ENCODE peak calls at places on chromosomes 2 and 18, in seven cellular contexts. E is astrocyte of the spinal cord; X is upper lobe of right lung; W is cardiac fibroblast; P is CD8-positive, alpha-beta T cell; Y is right lobe of liver; N is mammary epithelial cell. D is an unnamed sample.

GRCh38 chr2:191910518-191910917 is 63.6 kb upstream of the CAVIN2 start:
- DNase-seq in Y (no peak), W (peak), X (no peak), P (no peak), N (peak), E (peak), D (no peak)

GRCh38 chr2:20649586-20650375 is 1.1 kb downstream of the HS1BP3 start:
- DNase-seq in N (peak), X (no peak), E (no peak), P (no peak), W (no peak), Y (no peak), D (no peak)

GRCh38 chr2:46120792-46121565 is 176.2 kb upstream of the EPAS1 start:
- DNase-seq in N (no peak), E (no peak), P (no peak), Y (no peak), W (no peak), X (no peak), D (no peak)

GRCh38 chr2:159272166-159272565 is 14.3 kb downstream of the WDSUB1 start:
- DNase-seq in N (no peak), Y (no peak), E (no peak), P (no peak), W (no peak), X (no peak), D (no peak)

GRCh38 chr18:76450912-76451421 is 44.1 kb downstream of the ZNF516 start:
- DNase-seq in X (peak), Y (no peak), P (no peak), W (peak), E (no peak), N (peak), D (no peak)

GRCh38 chr18:33616556-33616955 is 38.5 kb downstream of the ASXL3 start:
- DNase-seq in W (no peak), X (no peak), P (no peak), Y (no peak), N (no peak), E (no peak), D (no peak)

GRCh38 chr2:98768765-98769476 is 38.0 kb upstream of the MGAT4A start:
- DNase-seq in W (peak), E (peak), Y (no peak), P (no peak), X (no peak), N (peak), D (no peak)

GRCh38 chr18:55186588-55186987 is 227.3 kb upstream of the CCDC68 start:
- DNase-seq in E (no peak), Y (no peak), X (no peak), N (no peak), W (no peak), P (no peak), D (no peak)

GRCh38 chr2:208415897-208416296 is 9.3 kb downstream of the PTH2R start:
- DNase-seq in N (no peak), E (no peak), X (no peak), P (no peak), W (no peak), Y (no peak), D (no peak)

GRCh38 chr2:57291209-57291608 is 755.4 kb upstream of the VRK2 start:
- DNase-seq in Y (no peak), N (no peak), X (no peak), P (no peak), E (no peak), W (no peak), D (no peak)

GRCh38 chr2:128735296-128735960 is 416.8 kb upstream of the HS6ST1 start:
- DNase-seq in P (no peak), X (no peak), Y (no peak), N (no peak), W (no peak), E (no peak), D (no peak)
- H3K4me3 ChIP-seq in P (no peak), X (no peak), Y (no peak), N (no peak), W (no peak), E (no peak), D (no peak)

GRCh38 chr18:59325965-59326364 is 7.5 kb upstream of the CPLX4 start:
- DNase-seq in Y (no peak), W (no peak), P (no peak), N (no peak), X (no peak), E (no peak), D (no peak)
- TF ChIP-seq CTCF in Y (no peak), W (no peak), P (no peak), N (no peak), X (no peak), E (no peak), D (no peak)

DNA sequence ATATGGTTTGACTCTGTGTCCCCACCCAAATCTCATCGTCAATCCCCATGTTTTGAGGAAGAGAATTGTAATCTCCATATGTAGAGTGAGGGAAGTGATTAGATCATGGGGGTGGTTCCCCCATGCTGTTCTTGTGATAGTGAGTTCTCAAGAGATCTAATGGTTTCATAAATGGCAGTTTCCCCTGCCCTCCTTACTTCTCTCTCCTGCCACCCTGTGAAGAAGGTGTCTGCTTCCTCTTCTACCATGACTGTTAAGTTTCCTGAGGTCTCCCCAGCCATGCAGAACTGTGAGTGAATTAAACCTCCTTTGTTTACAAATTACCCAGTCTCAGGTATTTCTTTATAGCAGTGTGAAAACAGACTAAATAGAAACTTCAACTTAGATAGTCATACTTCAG is 69.5 kb downstream of the SESTD1 start:
- DNase-seq in Y (no peak), P (no peak), E (no peak), X (no peak), W (no peak), N (no peak), D (no peak)
- H3K4me3 ChIP-seq in Y (no peak), P (no peak), E (no peak), X (no peak), W (no peak), N (no peak), D (no peak)

GRCh38 chr2:151619337-151619989 is 114.8 kb downstream of the NEB start:
- DNase-seq in Y (no peak), E (no peak), N (no peak), W (peak), X (no peak), P (no peak), D (no peak)
- TF ChIP-seq CTCF in Y (no peak), E (no peak), N (no peak), W (no peak), X (peak), P (no peak), D (no peak)

DNA sequence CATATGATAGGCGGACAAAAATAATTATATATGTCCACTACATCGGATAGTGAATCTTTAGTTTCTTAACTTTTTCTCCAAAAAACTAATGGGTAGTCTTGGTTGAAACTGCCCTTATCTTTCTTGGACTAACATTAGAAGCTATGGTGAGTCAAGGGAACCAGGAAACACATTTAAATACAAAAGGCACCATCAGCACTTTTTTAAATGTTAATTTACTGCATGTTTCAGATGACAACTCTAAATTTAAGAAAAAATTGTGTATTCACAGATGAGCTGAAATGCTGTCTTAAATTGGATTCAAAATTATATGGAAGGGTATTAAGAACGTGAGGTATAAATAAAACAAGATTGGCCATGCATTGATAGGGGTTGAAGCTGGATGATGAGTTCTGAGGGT is 75.6 kb upstream of the CERS6 start:
- DNase-seq in Y (no peak), E (no peak), P (no peak), N (no peak), W (no peak), X (no peak), D (no peak)
- H3K4me3 ChIP-seq in Y (no peak), E (no peak), P (no peak), N (no peak), W (no peak), X (no peak), D (no peak)

GRCh38 chr18:7272268-7273049 is 41.6 kb downstream of the LRRC30 start:
- DNase-seq in P (no peak), W (peak), X (peak), Y (peak), N (peak), E (peak), D (no peak)
- TF ChIP-seq CTCF in P (no peak), W (peak), X (peak), Y (peak), N (peak), E (peak), D (no peak)

GRCh38 chr2:104118889-104119288 is 735.0 kb upstream of the POU3F3 start:
- DNase-seq in Y (no peak), W (no peak), X (no peak), N (no peak), E (no peak), P (no peak), D (no peak)

GRCh38 chr2:104125096-104125495 is 728.8 kb upstream of the POU3F3 start:
- DNase-seq in E (no peak), Y (no peak), X (no peak), W (no peak), N (no peak), P (no peak), D (no peak)

GRCh38 chr2:104120144-104120543 is 733.8 kb upstream of the POU3F3 start:
- DNase-seq in E (no peak), Y (no peak), W (no peak), X (no peak), N (no peak), P (no peak), D (no peak)
- H3K4me3 ChIP-seq in E (no peak), Y (no peak), W (no peak), X (no peak), N (no peak), P (no peak), D (no peak)

GRCh38 chr18:48018806-48019295 is 88.4 kb upstream of the SMAD2 start:
- DNase-seq in Y (no peak), N (peak), E (no peak), X (no peak), P (no peak), W (no peak), D (no peak)
- TF ChIP-seq CTCF in Y (no peak), N (no peak), E (no peak), X (no peak), P (no peak), W (no peak), D (no peak)

GRCh38 chr2:206250041-206250897 is 24.2 kb upstream of the ZDBF2 start:
- DNase-seq in N (no peak), W (peak), P (no peak), E (no peak), X (no peak), Y (no peak), D (no peak)
- H3K4me3 ChIP-seq in N (no peak), W (peak), P (peak), E (peak), X (peak), Y (peak), D (peak)

GRCh38 chr2:11534746-11535484 is 1.1 kb downstream of the GREB1 start:
- DNase-seq in E (no peak), Y (no peak), N (no peak), X (no peak), P (no peak), W (no peak), D (no peak)
- TF ChIP-seq CTCF in E (peak), Y (no peak), N (peak), X (no peak), P (no peak), W (peak), D (peak)

D was measured in GM12864.